ENCODE peak calls at places on chromosomes 11 and 22, in seven cellular contexts. L is fibroblast of lung, N is Caco-2, P is MM.1S, K is RWPE2, W is upper lobe of right lung, G is RWPE1. C is an unnamed sample.

GRCh38 chr11:18330921-18331320 is 8.6 kb downstream of the GTF2H1 start:
- DNase-seq in L (no peak), N (no peak), P (no peak), K (no peak), W (no peak), G (no peak), C (no peak)

GRCh38 chr11:33307984-33308383 is 50.8 kb downstream of the HIPK3 start:
- DNase-seq in L (peak; percentile 23), N (no peak), P (no peak), K (no peak), W (no peak), G (no peak), C (no peak)

GRCh38 chr11:13427440-13427839 is 35.6 kb downstream of the BTBD10 start:
- DNase-seq in L (no peak), N (no peak), P (no peak), K (no peak), W (no peak), G (no peak), C (no peak)

GRCh38 chr11:18775492-18776292 is 15.9 kb downstream of the PTPN5 start:
- DNase-seq in L (no peak), N (peak; percentile 85), P (peak; percentile 75), K (peak; percentile 73), W (peak; percentile 84), G (peak; percentile 38), C (peak; percentile 89)

GRCh38 chr22:40202225-40202944 is 24.7 kb downstream of the TNRC6B start:
- DNase-seq in L (no peak), N (no peak), P (peak; percentile 31), K (no peak), W (no peak), G (no peak), C (no peak)

GRCh38 chr11:119377112-119377901 is 4.2 kb downstream of the USP2 start:
- DNase-seq in L (no peak), N (no peak), P (no peak), K (no peak), W (peak; percentile 51), G (no peak), C (no peak)

GRCh38 chr11:61897387-61898246 is 6.3 kb upstream of the FADS3 start:
- DNase-seq in L (peak; percentile 20), N (peak; percentile 90), P (peak; percentile 46), K (no peak), W (peak; percentile 88), G (peak; percentile 45), C (peak; percentile 84)

GRCh38 chr22:50713571-50714056 is 24.4 kb upstream of the ACR start:
- DNase-seq in L (no peak), N (no peak), P (no peak), K (peak; percentile 22), W (no peak), G (no peak), C (no peak)

GRCh38 chr11:8092587-8093424 is 11.8 kb downstream of the TUB start:
- DNase-seq in L (peak; percentile 57), N (peak; percentile 64), P (peak; percentile 68), K (peak; percentile 63), W (no peak), G (peak; percentile 64), C (peak; percentile 68)

GRCh38 chr11:106656646-106657045 is 361.6 kb downstream of the GUCY1A2 start:
- DNase-seq in L (peak; percentile 21), N (no peak), P (no peak), K (no peak), W (no peak), G (no peak), C (no peak)

GRCh38 chr11:93903989-93904388 is 53.6 kb upstream of the VSTM5 start:
- DNase-seq in L (no peak), N (peak; percentile 30), P (no peak), K (no peak), W (no peak), G (no peak), C (no peak)

GRCh38 chr11:58028687-58029411 is 1.9 kb upstream of the OR6Q1 start:
- DNase-seq in L (peak; percentile 66), N (no peak), P (no peak), K (no peak), W (no peak), G (no peak), C (no peak)

GRCh38 chr11:19453893-19454292 is 213.1 kb upstream of the E2F8 start:
- DNase-seq in L (peak; percentile 33), N (no peak), P (no peak), K (no peak), W (no peak), G (peak; percentile 71), C (no peak)

DNA sequence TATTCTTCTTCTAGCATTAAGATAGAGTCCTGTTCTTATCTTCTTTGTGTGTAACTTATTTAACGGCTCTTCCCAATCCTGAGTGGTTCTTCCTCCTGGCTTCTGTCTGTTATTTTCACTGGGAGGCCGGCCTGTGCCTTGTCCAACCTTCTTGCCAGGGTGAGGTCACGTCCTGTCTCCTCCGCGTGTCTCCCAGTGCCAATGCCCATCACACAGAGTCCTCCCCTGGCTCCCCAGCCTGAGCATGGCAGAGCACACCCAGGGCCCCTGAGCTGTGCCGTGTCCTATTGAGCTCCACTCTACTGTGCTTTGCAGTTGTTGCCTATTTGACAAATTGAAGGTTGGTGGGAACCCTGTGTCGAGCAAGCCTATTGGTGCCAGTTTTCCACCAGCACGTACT is 487.3 kb downstream of the BRD1 start:
- DNase-seq in L (no peak), N (no peak), P (no peak), K (no peak), W (peak; percentile 21), G (no peak), C (no peak)
- TF ChIP-seq CTCF in L (no peak), N (no peak), P (no peak), K (no peak), W (no peak), G (no peak), C (no peak)

DNA sequence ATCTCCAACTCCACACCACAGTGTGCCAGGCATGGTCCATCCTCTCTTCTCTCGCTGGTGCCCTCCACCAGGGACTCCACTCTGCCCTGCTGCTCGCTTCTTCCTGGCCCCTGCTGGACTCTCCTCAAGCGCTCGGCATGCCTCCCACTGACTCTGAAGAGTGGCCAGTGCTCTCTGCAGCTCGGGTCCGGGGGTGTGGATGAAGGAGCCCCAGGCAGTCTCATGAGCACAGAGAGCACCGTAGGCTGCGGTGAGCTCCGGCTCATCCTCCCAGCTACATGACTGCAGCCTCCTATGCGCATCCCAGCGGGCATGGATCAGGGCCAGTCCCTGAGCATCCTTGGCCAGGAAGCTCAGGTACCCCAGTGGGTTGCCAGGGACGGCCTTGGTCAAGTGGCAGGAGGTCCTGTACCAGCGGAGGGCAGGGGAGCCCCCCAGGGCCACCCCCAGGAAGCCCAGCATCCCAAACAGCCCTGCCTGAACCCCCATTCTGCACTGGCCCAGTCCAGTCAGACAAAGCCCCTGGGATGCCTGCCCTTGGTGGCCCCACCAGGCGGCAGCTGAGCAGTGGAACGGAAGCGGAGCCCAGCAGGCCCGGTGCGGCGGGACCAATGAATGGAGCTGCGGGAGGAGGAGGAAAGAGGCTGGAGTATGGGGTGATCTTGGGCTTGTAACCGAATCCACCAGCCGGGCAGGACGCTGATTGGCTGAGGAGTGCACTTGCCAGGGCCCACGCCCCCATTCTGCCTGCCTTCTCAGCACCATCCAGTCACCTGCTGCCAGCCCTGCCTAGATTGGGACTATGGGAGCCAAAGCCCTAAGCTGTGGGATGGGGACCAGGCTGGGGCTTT is at the start of gene PLA2G3:
- DNase-seq in L (peak; percentile 65), N (no peak), P (no peak), K (no peak), W (peak; percentile 93), G (no peak), C (no peak)
- TF ChIP-seq CTCF in L (no peak), N (no peak), P (no peak), K (no peak), W (peak; percentile 20), G (no peak), C (no peak)

GRCh38 chr11:71118671-71119250 is 133.6 kb downstream of the SHANK2 start:
- DNase-seq in L (no peak), N (no peak), P (no peak), K (no peak), W (no peak), G (no peak), C (no peak)

GRCh38 chr11:71124127-71124526 is 128.2 kb downstream of the SHANK2 start:
- DNase-seq in L (no peak), N (no peak), P (no peak), K (no peak), W (no peak), G (no peak), C (no peak)

GRCh38 chr11:71117311-71117710 is 135.1 kb downstream of the SHANK2 start:
- DNase-seq in L (no peak), N (peak; percentile 60), P (no peak), K (no peak), W (no peak), G (no peak), C (no peak)

GRCh38 chr11:71119656-71120269 is 132.6 kb downstream of the SHANK2 start:
- DNase-seq in L (no peak), N (no peak), P (no peak), K (no peak), W (no peak), G (no peak), C (no peak)

DNA sequence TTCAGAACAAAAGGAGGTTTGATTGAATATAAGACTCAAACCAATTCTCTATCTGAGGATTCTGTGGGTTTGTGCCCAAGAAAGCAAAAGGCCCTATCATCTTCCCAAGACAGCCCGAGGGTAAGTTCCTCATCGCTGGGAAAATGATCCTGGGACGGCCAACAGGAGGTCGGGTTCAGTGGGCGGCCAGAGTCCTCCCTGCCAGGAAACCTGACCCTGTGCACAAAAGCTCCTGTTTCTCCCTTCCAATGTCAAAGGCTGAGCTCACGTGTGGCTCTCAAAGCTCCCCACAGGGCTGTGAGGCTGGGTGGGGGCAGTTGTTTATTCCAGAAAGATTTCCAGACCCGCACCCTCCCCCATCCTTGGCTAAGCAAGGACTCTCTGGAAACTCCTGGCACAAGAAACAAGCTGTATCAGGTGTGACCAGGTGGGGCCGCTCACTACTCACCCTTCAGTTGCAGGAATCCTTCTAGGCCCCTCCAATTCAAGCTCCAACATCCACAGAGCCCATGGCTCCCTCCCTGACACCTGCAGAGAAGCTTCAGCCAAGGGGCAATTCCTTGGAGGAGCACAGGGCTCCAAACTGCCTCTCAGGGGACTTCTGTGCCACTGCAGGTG is 131.9 kb downstream of the SHANK2 start:
- DNase-seq in L (no peak), N (peak; percentile 70), P (no peak), K (no peak), W (no peak), G (peak; percentile 30), C (peak; percentile 9)
- TF ChIP-seq CTCF in L (no peak), N (peak; percentile 81), P (peak; percentile 6), K (peak; percentile 33), W (peak; percentile 20), G (peak; percentile 18), C (no peak)

DNA sequence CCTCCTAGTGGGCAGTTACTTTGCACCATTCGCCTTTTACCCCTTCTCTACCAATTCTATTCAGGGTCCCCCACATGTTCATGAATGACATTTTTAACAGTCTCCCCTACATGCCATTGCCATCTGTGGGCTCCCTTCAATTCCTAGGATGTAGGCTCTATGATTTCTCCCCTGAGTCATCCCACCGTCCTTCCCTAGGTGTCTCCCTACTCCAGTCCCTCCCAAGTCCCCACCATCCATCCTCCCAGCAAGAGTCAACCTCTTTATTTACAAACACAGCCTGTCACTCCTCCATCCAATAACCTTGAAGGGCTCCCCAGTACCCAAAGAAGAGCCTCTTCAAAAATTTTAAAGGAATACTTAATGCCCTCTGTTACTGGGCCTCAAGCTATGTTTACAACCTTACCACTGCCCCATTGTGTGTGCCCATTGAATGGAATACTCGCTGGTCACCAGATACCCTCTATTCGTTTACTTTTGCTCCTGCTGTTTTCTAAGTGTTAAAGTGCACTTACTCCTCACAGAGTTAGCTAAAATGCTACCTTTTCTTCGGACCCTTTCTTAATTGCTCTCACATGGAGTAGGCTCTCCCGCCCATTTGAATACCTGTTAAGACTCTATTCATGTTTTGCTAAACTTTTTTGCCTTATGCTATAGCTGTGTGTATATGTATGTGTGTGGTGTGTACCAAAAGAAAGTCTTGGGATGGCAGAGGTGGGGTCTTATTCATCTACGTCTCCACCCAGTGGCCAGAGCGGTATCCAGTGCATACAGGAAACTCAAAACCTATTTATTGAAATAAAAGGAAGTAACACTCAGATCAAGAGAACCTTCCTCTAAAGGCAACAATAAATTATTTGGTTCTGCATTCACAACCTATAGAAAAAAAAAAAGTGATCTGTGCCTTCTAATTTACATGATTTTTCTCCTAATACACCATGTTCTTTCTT is 235.8 kb upstream of the CCDC90B start:
- DNase-seq in L (peak; percentile 7), N (peak; percentile 52), P (no peak), K (no peak), W (no peak), G (peak; percentile 13), C (no peak)
- TF ChIP-seq CTCF in L (peak; percentile 41), N (peak; percentile 58), P (no peak), K (peak; percentile 17), W (no peak), G (no peak), C (no peak)

C was measured in activated CD8-positive, alpha-beta T cell treated with anti-CD3 and anti-CD28 coated beads for 36 hours.